ENCODE peak calls at places on chromosomes 3 and 15, in nine cellular contexts. X is RCC 7860; M is GDM1; R is CD8-positive, alpha-beta memory T cell; C is GM13977; N is iPS-NIHi11; Y is activated T-cell treated with anti-CD3 and anti-CD28 coated beads, Interleukin-2, amount 50 U/mL, for 1 hour; O is psoas muscle; K is fibroblast of mammary gland. E is an unnamed sample.

GRCh38 chr15:92101706-92102434 is 248.4 kb downstream of the SLCO3A1 start:
- DNase-seq in N (no peak), X (no peak), Y (no peak), M (no peak), K (no peak), O (no peak), C (no peak), R (no peak), E (no peak)

GRCh38 chr15:51622269-51623180 is at the start of gene DMXL2:
- DNase-seq in C (peak; percentile 79), X (peak; percentile 78), M (peak; percentile 81), Y (peak; percentile 72), O (peak; percentile 90), K (peak; percentile 78), R (peak; percentile 60), N (peak; percentile 92), E (peak; percentile 85)

GRCh38 chr3:141940204-141940776 is 63.8 kb downstream of the ATP1B3 start:
- DNase-seq in R (no peak), O (no peak), X (peak; percentile 68), K (peak; percentile 42), C (no peak), N (peak; percentile 42), M (no peak), Y (no peak), E (no peak)

GRCh38 chr3:111521881-111522280 is 20.1 kb upstream of the CD96 start:
- DNase-seq in R (no peak), O (no peak), Y (no peak), N (no peak), M (no peak), K (peak; percentile 40), X (no peak), C (no peak), E (no peak)

GRCh38 chr3:184354121-184354728 is 7.2 kb downstream of the CLCN2 start:
- DNase-seq in K (no peak), O (no peak), N (peak; percentile 84), M (no peak), X (peak; percentile 41), Y (peak; percentile 72), C (peak; percentile 83), R (peak; percentile 52), E (peak; percentile 87)

GRCh38 chr3:155069729-155070128 is 10.4 kb upstream of the MME start:
- DNase-seq in Y (no peak), M (no peak), O (no peak), R (no peak), K (peak; percentile 69), C (no peak), X (no peak), N (no peak), E (no peak)

GRCh38 chr15:65675551-65675950 is 53.8 kb downstream of the SLC24A1 start:
- DNase-seq in M (no peak), C (no peak), X (no peak), Y (no peak), K (no peak), R (no peak), N (no peak), O (no peak), E (no peak)

GRCh38 chr15:90379263-90379662 is 8.8 kb upstream of the IQGAP1 start:
- DNase-seq in N (no peak), R (no peak), X (no peak), K (no peak), M (no peak), O (no peak), C (no peak), Y (no peak), E (no peak)

GRCh38 chr3:101615525-101615924 is 41.5 kb downstream of the PCNP start:
- DNase-seq in Y (no peak), N (no peak), O (no peak), R (no peak), C (no peak), K (no peak), X (no peak), M (no peak), E (no peak)

GRCh38 chr3:139774570-139775302 is 97.0 kb upstream of the NMNAT3 start:
- DNase-seq in R (no peak), O (peak; percentile 63), N (peak; percentile 55), Y (no peak), C (no peak), K (no peak), M (no peak), X (no peak), E (no peak)